ENCODE peak calls at places on chromosomes 5 and 9, in four cellular contexts. One of them, this sample, is unnamed.

GRCh38 chr9:137784641-137785513 is 92.7 kb upstream of the CACNA1B start:
- DNase-seq in GM20000: no peak
- DNase-seq in stimulated activated CD4-positive, alpha-beta T cell treated with anti-CD3 and anti-CD28 coated beads, Interleukin-1b, Interleukin-23, amount 100 ng/mL, for 4 hours: no peak
- DNase-seq in T follicular helper cell: no peak
- DNase-seq in this sample: no peak

GRCh38 chr5:101018299-101018698 is 115.2 kb upstream of the ST8SIA4 start:
- DNase-seq in stimulated activated CD4-positive, alpha-beta T cell treated with anti-CD3 and anti-CD28 coated beads, Interleukin-1b, Interleukin-23, amount 100 ng/mL, for 4 hours: no peak
- DNase-seq in T follicular helper cell: no peak
- DNase-seq in GM20000: no peak
- DNase-seq in this sample: no peak

GRCh38 chr9:89523948-89524347 is 26.0 kb upstream of the SEMA4D start:
- DNase-seq in T follicular helper cell: peak; percentile 55
- DNase-seq in stimulated activated CD4-positive, alpha-beta T cell treated with anti-CD3 and anti-CD28 coated beads, Interleukin-1b, Interleukin-23, amount 100 ng/mL, for 4 hours: peak; percentile 40
- DNase-seq in GM20000: peak; percentile 50
- DNase-seq in this sample: peak; percentile 50

GRCh38 chr5:157252741-157253465 is 13.0 kb upstream of the CYFIP2 start:
- DNase-seq in T follicular helper cell: peak; percentile 44
- DNase-seq in stimulated activated CD4-positive, alpha-beta T cell treated with anti-CD3 and anti-CD28 coated beads, Interleukin-1b, Interleukin-23, amount 100 ng/mL, for 4 hours: no peak
- DNase-seq in GM20000: peak; percentile 57
- DNase-seq in this sample: peak; percentile 53

GRCh38 chr9:38620483-38621433 is at the start of gene ANKRD18A:
- DNase-seq in GM20000: peak; percentile 78
- DNase-seq in stimulated activated CD4-positive, alpha-beta T cell treated with anti-CD3 and anti-CD28 coated beads, Interleukin-1b, Interleukin-23, amount 100 ng/mL, for 4 hours: peak; percentile 45
- DNase-seq in T follicular helper cell: peak; percentile 64
- DNase-seq in this sample: peak; percentile 46

GRCh38 chr9:78609471-78609870 is 312.5 kb downstream of the PSAT1 start:
- DNase-seq in T follicular helper cell: no peak
- DNase-seq in stimulated activated CD4-positive, alpha-beta T cell treated with anti-CD3 and anti-CD28 coated beads, Interleukin-1b, Interleukin-23, amount 100 ng/mL, for 4 hours: no peak
- DNase-seq in GM20000: no peak
- DNase-seq in this sample: no peak

GRCh38 chr9:88809836-88810235 is 181.4 kb upstream of the S1PR3 start:
- DNase-seq in stimulated activated CD4-positive, alpha-beta T cell treated with anti-CD3 and anti-CD28 coated beads, Interleukin-1b, Interleukin-23, amount 100 ng/mL, for 4 hours: no peak
- DNase-seq in GM20000: no peak
- DNase-seq in T follicular helper cell: no peak
- DNase-seq in this sample: no peak

GRCh38 chr5:172672696-172673095 is 31.6 kb downstream of the NEURL1B start:
- DNase-seq in stimulated activated CD4-positive, alpha-beta T cell treated with anti-CD3 and anti-CD28 coated beads, Interleukin-1b, Interleukin-23, amount 100 ng/mL, for 4 hours: no peak
- DNase-seq in GM20000: no peak
- DNase-seq in T follicular helper cell: no peak
- DNase-seq in this sample: no peak

GRCh38 chr9:81825831-81826540 is 102.2 kb upstream of the SPATA31D4 start:
- DNase-seq in stimulated activated CD4-positive, alpha-beta T cell treated with anti-CD3 and anti-CD28 coated beads, Interleukin-1b, Interleukin-23, amount 100 ng/mL, for 4 hours: no peak
- DNase-seq in T follicular helper cell: no peak
- DNase-seq in GM20000: no peak
- DNase-seq in this sample: no peak

This sample was measured in effector CD4-positive, alpha-beta T cell.